ENCODE peak calls at places on chromosomes 7 and 10, in five cellular contexts. T is GDM1; U is cardiac muscle cell; J is mesenchymal stem cell; B is stimulated activated CD4-positive, alpha-beta T cell treated with anti-CD3 and anti-CD28 coated beads, Interleukin-2, amount 100 ng/mL, for 24 hours. R is an unnamed sample.
A peak's percentile ranks its signal among the peaks of the same experiment; 100 is the strongest.

GRCh38 chr7:30352169-30352568 is 67.8 kb downstream of the ZNRF2 start:
- DNase-seq in J (no peak), T (no peak), U (no peak), B (no peak), R (no peak)

GRCh38 chr7:158966780-158967390 is 110.5 kb downstream of the DYNC2I1 start:
- DNase-seq in U (no peak), T (no peak), J (no peak), B (no peak), R (no peak)

GRCh38 chr7:64839910-64840309 is 45.7 kb downstream of the ZNF138 start:
- DNase-seq in J (no peak), B (no peak), U (no peak), T (no peak), R (no peak)

GRCh38 chr7:116525298-116525912 is 569 bp downstream of the CAV1 start:
- DNase-seq in T (no peak), J (peak; percentile 41), U (peak; percentile 36), B (peak; percentile 39), R (peak; percentile 37)

GRCh38 chr10:30847642-30848041 is 184.0 kb downstream of the ZNF438 start:
- DNase-seq in B (no peak), U (no peak), T (no peak), J (no peak), R (no peak)

GRCh38 chr7:20647908-20648776 is 32.7 kb downstream of the ABCB5 start:
- DNase-seq in T (peak; percentile 34), U (peak; percentile 29), B (no peak), J (peak; percentile 10), R (peak; percentile 62)

GRCh38 chr10:571643-572042 is 117.8 kb downstream of the DIP2C start:
- DNase-seq in U (peak; percentile 38), T (no peak), J (no peak), B (no peak), R (no peak)

GRCh38 chr10:99975942-99976809 is 33.6 kb downstream of the DNMBP start:
- DNase-seq in J (peak; percentile 90), U (peak; percentile 89), T (no peak), B (no peak), R (no peak)

GRCh38 chr7:75951506-75951905 is 36.6 kb downstream of the POR start:
- DNase-seq in B (no peak), J (peak; percentile 94), T (no peak), U (peak; percentile 89), R (peak; percentile 47)

GRCh38 chr7:142553216-142553615 is 196.1 kb upstream of the PRSS1 start:
- DNase-seq in B (no peak), T (no peak), U (no peak), J (no peak), R (no peak)

GRCh38 chr7:95758187-95758586 is 14.2 kb upstream of the DYNC1I1 start:
- DNase-seq in T (no peak), U (no peak), J (no peak), B (no peak), R (no peak)

GRCh38 chr10:14102056-14102455 is 228.7 kb downstream of the FRMD4A start:
- DNase-seq in B (no peak), T (no peak), J (peak; percentile 15), U (peak; percentile 11), R (no peak)

GRCh38 chr10:126839094-126839761 is 66.0 kb upstream of the DOCK1 start:
- DNase-seq in U (no peak), B (no peak), T (no peak), J (no peak), R (peak; percentile 73)

GRCh38 chr10:102118867-102119266 is 1.3 kb downstream of the LDB1 start:
- DNase-seq in T (no peak), B (peak; percentile 28), U (peak; percentile 57), J (peak; percentile 55), R (no peak)

GRCh38 chr7:121530251-121531174 is 134.4 kb upstream of the FAM3C start:
- DNase-seq in U (peak; percentile 99), T (no peak), J (peak; percentile 99), B (peak; percentile 57), R (no peak)

GRCh38 chr10:117830832-117831231 is 215.9 kb downstream of the RAB11FIP2 start:
- DNase-seq in T (no peak), B (peak; percentile 17), U (no peak), J (no peak), R (no peak)

GRCh38 chr10:96873086-96873485 is 41.0 kb downstream of the LCOR start:
- DNase-seq in B (no peak), T (no peak), J (no peak), U (no peak), R (no peak)

GRCh38 chr7:82036146-82036886 is 266.5 kb upstream of the HGF start:
- DNase-seq in J (peak; percentile 52), B (no peak), U (peak; percentile 66), T (no peak), R (no peak)

GRCh38 chr7:98921608-98922372 is 43.5 kb downstream of the TRRAP start:
- DNase-seq in B (no peak), U (no peak), T (no peak), J (no peak), R (no peak)

GRCh38 chr10:111525696-111526095 is 448.9 kb downstream of the ADRA2A start:
- DNase-seq in B (no peak), U (no peak), T (no peak), J (no peak), R (no peak)

GRCh38 chr7:157273208-157274202 is 63.3 kb upstream of the DNAJB6 start:
- DNase-seq in U (peak; percentile 85), T (peak; percentile 44), J (peak; percentile 71), B (peak; percentile 68), R (peak; percentile 68)

GRCh38 chr7:144384555-144385245 is 18.8 kb downstream of the NOBOX start:
- DNase-seq in B (peak; percentile 36), J (peak; percentile 77), T (no peak), U (peak; percentile 55), R (peak; percentile 51)